ENCODE peak calls at places on chromosomes 7 and 10, in eight cellular contexts. E is NCI-H1105; Z is Panc1; F is upper lobe of right lung; Q is NB4; X is stimulated activated CD8-positive, alpha-beta memory T cell treated with anti-CD3 and anti-CD28 coated beads, Interleukin-4, amount 100 ng/mL, for 4 hours; V is activated T-cell treated with anti-CD3 and anti-CD28 coated beads for 4 hours; K is SK-MEL-5. Y is an unnamed sample.

GRCh38 chr7:114175140-114175539 is 239.5 kb upstream of the FOXP2 start:
- DNase-seq in E (no peak), Z (no peak), F (no peak), Q (no peak), X (no peak), V (no peak), K (no peak), Y (no peak)

GRCh38 chr7:47672966-47673365 is 91.1 kb upstream of the TNS3 start:
- DNase-seq in E (no peak), Z (no peak), F (no peak), Q (no peak), X (no peak), V (no peak), K (no peak), Y (no peak)

GRCh38 chr7:16644987-16645592 is 464 bp downstream of the ANKMY2 start:
- DNase-seq in E (no peak), Z (no peak), F (peak), Q (no peak), X (no peak), V (no peak), K (no peak), Y (no peak)

GRCh38 chr10:98074315-98074911 is 44.0 kb upstream of the CRTAC1 start:
- DNase-seq in E (no peak), Z (no peak), F (no peak), Q (peak), X (no peak), V (no peak), K (no peak), Y (no peak)

GRCh38 chr7:154953006-154953684 is 49.8 kb downstream of the PAXIP1 start:
- DNase-seq in E (no peak), Z (peak), F (peak), Q (peak), X (peak), V (peak), K (peak), Y (no peak)

GRCh38 chr7:149811221-149811620 is 27.0 kb upstream of the ZNF862 start:
- DNase-seq in E (no peak), Z (no peak), F (no peak), Q (peak), X (no peak), V (no peak), K (peak), Y (no peak)

GRCh38 chr7:124954766-124955165 is 25.1 kb upstream of the POT1 start:
- DNase-seq in E (no peak), Z (no peak), F (no peak), Q (no peak), X (no peak), V (no peak), K (no peak), Y (no peak)

GRCh38 chr10:99374526-99374925 is 45.4 kb downstream of the CNNM1 start:
- DNase-seq in E (no peak), Z (no peak), F (no peak), Q (no peak), X (no peak), V (no peak), K (no peak), Y (no peak)

GRCh38 chr7:40490603-40490924 is 355.8 kb downstream of the SUGCT start:
- DNase-seq in E (no peak), Z (no peak), F (no peak), Q (no peak), X (no peak), V (no peak), K (no peak), Y (no peak)

GRCh38 chr7:113797420-113797995 is 121.3 kb downstream of the PPP1R3A start:
- DNase-seq in E (no peak), Z (no peak), F (no peak), Q (no peak), X (no peak), V (no peak), K (no peak), Y (no peak)

GRCh38 chr7:149261321-149261828 is 621 bp upstream of the ZNF783 start:
- DNase-seq in E (no peak), Z (no peak), F (no peak), Q (peak), X (no peak), V (no peak), K (peak), Y (no peak)

GRCh38 chr10:50452603-50453002 is 171.2 kb downstream of the SGMS1 start:
- DNase-seq in E (no peak), Z (no peak), F (no peak), Q (peak), X (no peak), V (no peak), K (no peak), Y (no peak)

GRCh38 chr7:20310963-20311742 is 19.5 kb upstream of the ITGB8 start:
- DNase-seq in E (no peak), Z (no peak), F (no peak), Q (peak), X (no peak), V (no peak), K (peak), Y (peak)

GRCh38 chr10:131653550-131654470 is 247.0 kb upstream of the PPP2R2D start:
- DNase-seq in E (no peak), Z (no peak), F (peak), Q (no peak), X (no peak), V (no peak), K (no peak), Y (no peak)

GRCh38 chr7:129605960-129606644 is 5.4 kb upstream of the NRF1 start:
- DNase-seq in E (no peak), Z (no peak), F (no peak), Q (no peak), X (no peak), V (no peak), K (no peak), Y (no peak)

GRCh38 chr10:290026-290725 is 154.9 kb downstream of the ZMYND11 start:
- DNase-seq in E (no peak), Z (no peak), F (no peak), Q (no peak), X (no peak), V (no peak), K (no peak), Y (no peak)

GRCh38 chr7:55898287-55898686 is 11.0 kb downstream of the ZNF713 start:
- DNase-seq in E (no peak), Z (no peak), F (no peak), Q (peak), X (no peak), V (no peak), K (no peak), Y (no peak)

GRCh38 chr10:74103560-74104248 is 46.9 kb downstream of the AP3M1 start:
- DNase-seq in E (no peak), Z (no peak), F (no peak), Q (peak), X (no peak), V (no peak), K (peak), Y (no peak)

GRCh38 chr10:110511734-110512449 is 14.2 kb downstream of the DUSP5 start:
- DNase-seq in E (no peak), Z (no peak), F (no peak), Q (no peak), X (no peak), V (no peak), K (no peak), Y (no peak)

GRCh38 chr7:85062651-85063050 is 124.2 kb downstream of the SEMA3D start:
- DNase-seq in E (no peak), Z (no peak), F (no peak), Q (no peak), X (no peak), V (no peak), K (no peak), Y (no peak)

GRCh38 chr10:34015700-34016099 is 681.2 kb upstream of the NRP1 start:
- DNase-seq in E (no peak), Z (no peak), F (no peak), Q (no peak), X (no peak), V (no peak), K (no peak), Y (no peak)

Y was measured in GF-D8.